ENCODE peak calls at places on chromosome 15, in eight cellular contexts. Y is activated CD4-positive, alpha-beta T cell treated with anti-CD3 and anti-CD28 coated beads, Interleukin-2, amount 50 U/mL, for 1 hour; E is GOT3; J is H9; G is substantia nigra; H is T follicular helper cell; S is bronchial epithelial cell; K is activated gamma-delta T cell treated with Interleukin-2 at 50 U/mL for 16 hours. M is an unnamed sample.

GRCh38 chr15:77002436-77002835 is 7.5 kb downstream of the PSTPIP1 start:
- DNase-seq in Y (no peak), E (no peak), J (no peak), G (no peak), H (no peak), S (no peak), K (no peak), M (no peak)

GRCh38 chr15:57251308-57251707 is 125.0 kb upstream of the CGNL1 start:
- DNase-seq in Y (no peak), E (no peak), J (no peak), G (no peak), H (no peak), S (no peak), K (no peak), M (no peak)

GRCh38 chr15:22979699-22980188 is 424 bp downstream of the CYFIP1 start:
- DNase-seq in Y (no peak), E (no peak), J (no peak), G (no peak), H (no peak), S (peak), K (no peak), M (peak)

GRCh38 chr15:56978898-56979662 is 60.6 kb downstream of the TCF12 start:
- DNase-seq in Y (no peak), E (no peak), J (no peak), G (no peak), H (no peak), S (peak), K (no peak), M (no peak)

GRCh38 chr15:75156306-75157215 is 45.1 kb upstream of the C15orf39 start:
- DNase-seq in Y (no peak), E (no peak), J (peak), G (no peak), H (no peak), S (no peak), K (no peak), M (no peak)

GRCh38 chr15:63565784-63566183 is 31.4 kb upstream of the FBXL22 start:
- DNase-seq in Y (no peak), E (no peak), J (no peak), G (no peak), H (no peak), S (no peak), K (no peak), M (no peak)

GRCh38 chr15:80996247-80996646 is 4.5 kb upstream of the TLNRD1 start:
- DNase-seq in Y (no peak), E (no peak), J (no peak), G (no peak), H (no peak), S (peak), K (no peak), M (peak)

GRCh38 chr15:72231847-72232461 is 964 bp upstream of the PKM start:
- DNase-seq in Y (peak), E (no peak), J (no peak), G (no peak), H (peak), S (peak), K (peak), M (peak)

GRCh38 chr15:79105141-79105540 is 14.6 kb upstream of the RASGRF1 start:
- DNase-seq in Y (no peak), E (no peak), J (peak), G (no peak), H (no peak), S (no peak), K (no peak), M (no peak)

GRCh38 chr15:52093539-52094502 is 18.8 kb downstream of the BCL2L10 start:
- DNase-seq in Y (no peak), E (peak), J (no peak), G (no peak), H (no peak), S (peak), K (no peak), M (peak)

GRCh38 chr15:64697911-64698369 is 77.4 kb downstream of the RBPMS2 start:
- DNase-seq in Y (no peak), E (no peak), J (no peak), G (no peak), H (no peak), S (peak), K (no peak), M (no peak)

GRCh38 chr15:73695773-73696640 is 11.8 kb downstream of the CD276 start:
- DNase-seq in Y (no peak), E (no peak), J (no peak), G (no peak), H (no peak), S (peak), K (no peak), M (no peak)

GRCh38 chr15:98433302-98433701 is 215.0 kb upstream of the IGF1R start:
- DNase-seq in Y (no peak), E (no peak), J (no peak), G (no peak), H (no peak), S (no peak), K (no peak), M (no peak)

GRCh38 chr15:93235926-93236781 is 147.1 kb upstream of the RGMA start:
- DNase-seq in Y (no peak), E (no peak), J (no peak), G (peak), H (no peak), S (no peak), K (no peak), M (no peak)

GRCh38 chr15:65641723-65642475 is 20.2 kb downstream of the SLC24A1 start:
- DNase-seq in Y (no peak), E (no peak), J (no peak), G (no peak), H (no peak), S (no peak), K (no peak), M (no peak)

GRCh38 chr15:52440414-52440813 is 88.3 kb downstream of the MYO5A start:
- DNase-seq in Y (no peak), E (no peak), J (no peak), G (no peak), H (no peak), S (peak), K (no peak), M (no peak)

GRCh38 chr15:42165081-42165480 is 8.6 kb upstream of the PLA2G4F start:
- DNase-seq in Y (no peak), E (no peak), J (no peak), G (no peak), H (no peak), S (no peak), K (no peak), M (no peak)

GRCh38 chr15:27993544-27993943 is 105.6 kb downstream of the OCA2 start:
- DNase-seq in Y (no peak), E (no peak), J (no peak), G (no peak), H (no peak), S (no peak), K (no peak), M (no peak)

GRCh38 chr15:76866716-76867321 is 38.3 kb downstream of the SCAPER start:
- DNase-seq in Y (no peak), E (no peak), J (no peak), G (no peak), H (no peak), S (peak), K (no peak), M (peak)

GRCh38 chr15:33644319-33644718 is 324.0 kb upstream of the CHRM5 start:
- DNase-seq in Y (no peak), E (no peak), J (no peak), G (no peak), H (no peak), S (no peak), K (no peak), M (no peak)

GRCh38 chr15:32790352-32790999 is 72.7 kb downstream of the GREM1 start:
- DNase-seq in Y (no peak), E (no peak), J (no peak), G (no peak), H (no peak), S (no peak), K (no peak), M (no peak)

GRCh38 chr15:76158815-76159214 is 99.0 kb downstream of the TMEM266 start:
- DNase-seq in Y (no peak), E (no peak), J (no peak), G (no peak), H (no peak), S (no peak), K (no peak), M (no peak)

GRCh38 chr15:60635507-60636352 is 156.8 kb upstream of the ICE2 start:
- DNase-seq in Y (no peak), E (no peak), J (no peak), G (no peak), H (no peak), S (no peak), K (no peak), M (no peak)

GRCh38 chr15:63010920-63011693 is 31.4 kb upstream of the TPM1 start:
- DNase-seq in Y (no peak), E (no peak), J (no peak), G (no peak), H (no peak), S (no peak), K (no peak), M (no peak)

GRCh38 chr15:97502038-97502437 is 458.5 kb upstream of the ARRDC4 start:
- DNase-seq in Y (no peak), E (no peak), J (no peak), G (no peak), H (no peak), S (peak), K (no peak), M (no peak)

GRCh38 chr15:70281811-70282307 is 184.1 kb upstream of the TLE3 start:
- DNase-seq in Y (no peak), E (no peak), J (no peak), G (no peak), H (no peak), S (peak), K (no peak), M (no peak)

GRCh38 chr15:55221090-55222011 is 24.6 kb upstream of the RSL24D1 start:
- DNase-seq in Y (no peak), E (no peak), J (no peak), G (no peak), H (no peak), S (peak), K (peak), M (peak)

GRCh38 chr15:35741395-35741794 is 195.4 kb upstream of the DPH6 start:
- DNase-seq in Y (no peak), E (no peak), J (no peak), G (no peak), H (no peak), S (no peak), K (no peak), M (no peak)

GRCh38 chr15:68032672-68033071 is 21.4 kb upstream of the PIAS1 start:
- DNase-seq in Y (no peak), E (no peak), J (no peak), G (no peak), H (no peak), S (no peak), K (no peak), M (no peak)

GRCh38 chr15:40776537-40777141 is 6.9 kb downstream of the C15orf62 start:
- DNase-seq in Y (no peak), E (no peak), J (no peak), G (no peak), H (no peak), S (peak), K (peak), M (no peak)

GRCh38 chr15:40459391-40460015 is 11.3 kb upstream of the CHST14 start:
- DNase-seq in Y (no peak), E (no peak), J (no peak), G (no peak), H (no peak), S (no peak), K (no peak), M (no peak)

GRCh38 chr15:90154861-90155626 is 46.1 kb upstream of the SEMA4B start:
- DNase-seq in Y (no peak), E (no peak), J (no peak), G (no peak), H (no peak), S (peak), K (no peak), M (peak)

GRCh38 chr15:92613841-92614240 is 41.7 kb downstream of the FAM174B start:
- DNase-seq in Y (no peak), E (no peak), J (no peak), G (no peak), H (no peak), S (no peak), K (no peak), M (no peak)

GRCh38 chr15:43218908-43219706 is 1.7 kb downstream of the EPB42 start:
- DNase-seq in Y (no peak), E (no peak), J (peak), G (no peak), H (no peak), S (peak), K (no peak), M (peak)

GRCh38 chr15:49620174-49620573 is 444 bp downstream of the FAM227B start:
- DNase-seq in Y (no peak), E (no peak), J (no peak), G (no peak), H (no peak), S (peak), K (no peak), M (peak)

M was measured in A673.